ENCODE peak calls at places on chromosomes 2 and 18, in five cellular contexts. C is OCI-LY7, M is tibial nerve, A is heart right ventricle, S is adrenal gland. F is an unnamed sample.

GRCh38 chr18:63344263-63344662 is 22.7 kb downstream of the KDSR start:
- DNase-seq in M (no peak), S (no peak), C (no peak), A (no peak), F (no peak)

GRCh38 chr2:202034249-202035088 is 814 bp downstream of the FZD7 start:
- DNase-seq in S (no peak), A (no peak), C (no peak), M (no peak), F (peak; percentile 20)

GRCh38 chr2:201955231-201955630 is 78.4 kb upstream of the FZD7 start:
- DNase-seq in M (no peak), C (no peak), A (no peak), S (no peak), F (no peak)

GRCh38 chr2:39548971-39549370 is 111.9 kb upstream of the MAP4K3 start:
- DNase-seq in S (no peak), C (no peak), M (no peak), A (no peak), F (no peak)

GRCh38 chr2:13193075-13193474 is 476.3 kb downstream of the TRIB2 start:
- DNase-seq in A (no peak), M (no peak), C (peak; percentile 2), S (no peak), F (peak; percentile 67)

GRCh38 chr18:57738078-57738477 is 65.0 kb downstream of the ATP8B1 start:
- DNase-seq in S (peak; percentile 25), C (no peak), A (no peak), M (no peak), F (no peak)

GRCh38 chr18:36012891-36013290 is 40.4 kb downstream of the RMP24 start:
- DNase-seq in S (no peak), C (no peak), A (no peak), M (no peak), F (no peak)

GRCh38 chr2:159326569-159327255 is 40.2 kb upstream of the WDSUB1 start:
- DNase-seq in C (no peak), M (no peak), S (no peak), A (no peak), F (no peak)

GRCh38 chr2:29769847-29770246 is 151.5 kb downstream of the ALK start:
- DNase-seq in M (no peak), S (no peak), C (no peak), A (no peak), F (no peak)

GRCh38 chr2:144519934-144520717 is at the start of gene ZEB2:
- DNase-seq in A (peak; percentile 72), M (peak; percentile 80), S (peak; percentile 75), C (peak; percentile 81), F (peak; percentile 83)

GRCh38 chr18:48193521-48194251 is 215.5 kb downstream of the ZBTB7C start:
- DNase-seq in M (no peak), C (no peak), S (peak; percentile 84), A (peak; percentile 27), F (no peak)

GRCh38 chr18:65936678-65937077 is 185.9 kb downstream of the CDH7 start:
- DNase-seq in M (no peak), S (no peak), A (no peak), C (no peak), F (no peak)

GRCh38 chr2:177245010-177245422 is 19.5 kb downstream of the NFE2L2 start:
- DNase-seq in A (no peak), C (no peak), M (no peak), S (no peak), F (peak; percentile 49)

GRCh38 chr2:177243476-177243875 is 21.1 kb downstream of the NFE2L2 start:
- DNase-seq in C (no peak), S (no peak), M (no peak), A (no peak), F (no peak)

GRCh38 chr2:177243073-177243472 is 21.5 kb downstream of the NFE2L2 start:
- DNase-seq in M (no peak), C (no peak), S (no peak), A (no peak), F (no peak)

GRCh38 chr2:177246000-177246399 is 18.5 kb downstream of the NFE2L2 start:
- DNase-seq in A (no peak), S (no peak), C (no peak), M (no peak), F (no peak)

DNA sequence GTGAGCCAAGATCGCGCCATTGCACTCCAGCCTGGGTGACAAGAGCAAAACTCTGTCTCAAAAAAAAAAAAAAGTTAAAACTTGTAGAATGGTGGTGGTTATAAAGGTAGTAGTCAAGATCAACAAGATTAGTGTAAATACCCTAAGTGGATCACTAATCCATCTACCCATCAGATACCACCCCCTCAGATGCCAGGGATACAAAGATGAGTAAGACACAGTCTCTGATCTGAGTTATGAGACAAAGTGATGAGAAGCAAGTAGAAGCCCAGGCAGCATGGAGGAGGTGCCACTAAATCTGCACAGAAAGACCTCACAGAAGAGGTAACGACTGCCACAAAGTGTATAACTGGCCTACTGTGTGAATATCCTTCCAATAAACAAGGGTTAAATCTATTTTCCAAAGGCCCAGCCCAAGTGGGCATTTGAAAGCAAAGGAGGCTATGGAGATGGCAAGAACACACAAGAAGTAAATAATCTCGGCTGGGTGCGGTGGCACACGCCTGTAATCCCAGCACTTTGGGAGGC is 20.2 kb downstream of the NFE2L2 start:
- DNase-seq in M (no peak), A (no peak), S (no peak), C (no peak), F (no peak)
- H3K27ac ChIP-seq in M (peak overlapping the region; percentile 76), A (peak overlapping the region; percentile 90), S (peak overlapping the region; percentile 58), C (no peak overlapping the region), F (peak overlapping the region; percentile 18)

GRCh38 chr2:7027436-7027835 is 110.2 kb downstream of the RNF144A start:
- DNase-seq in C (no peak), M (no peak), S (no peak), A (no peak), F (no peak)

GRCh38 chr2:7030810-7031209 is 113.6 kb downstream of the RNF144A start:
- DNase-seq in S (no peak), A (no peak), M (no peak), C (no peak), F (no peak)

GRCh38 chr2:7027961-7028655 is 110.9 kb downstream of the RNF144A start:
- DNase-seq in A (no peak), S (no peak), M (no peak), C (no peak), F (no peak)

GRCh38 chr2:7029291-7030059 is 112.3 kb downstream of the RNF144A start:
- DNase-seq in A (peak; percentile 46), S (no peak), C (no peak), M (no peak), F (no peak)

GRCh38 chr2:7028846-7029245 is 111.6 kb downstream of the RNF144A start:
- DNase-seq in C (no peak), A (no peak), S (no peak), M (no peak), F (no peak)
- H3K27ac ChIP-seq in C (no peak overlapping the region), A (peak overlapping the region; percentile 74), S (no peak overlapping the region), M (no peak overlapping the region), F (no peak overlapping the region)

GRCh38 chr2:86223098-86223681 is 23.9 kb downstream of the MRPL35 start:
- DNase-seq in C (no peak), A (peak; percentile 73), M (no peak), S (peak; percentile 83), F (no peak)
- H3K27ac ChIP-seq in C (no peak overlapping the region), A (peak overlapping the region; percentile 77), M (no peak overlapping the region), S (no peak overlapping the region), F (no peak overlapping the region)

DNA sequence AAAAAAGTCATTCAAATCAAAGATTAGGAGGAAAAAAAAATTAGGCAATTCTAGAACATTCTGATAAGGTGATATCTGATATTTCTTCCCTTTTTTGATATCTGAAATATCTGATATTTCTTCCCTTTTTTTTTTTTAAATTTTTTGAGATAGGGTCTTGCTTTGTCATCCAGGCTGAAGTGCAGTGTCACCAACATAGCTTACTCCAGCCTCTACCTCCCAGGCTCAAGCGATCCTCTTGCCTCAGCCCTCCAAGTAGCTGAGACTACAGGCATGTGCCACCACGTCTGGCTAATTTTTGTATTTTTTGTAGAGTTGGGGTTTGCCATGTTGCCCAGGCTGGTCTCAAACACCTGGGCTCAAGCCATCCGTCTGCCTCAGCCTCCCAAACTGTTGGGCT is 33.9 kb downstream of the MEX3C start:
- DNase-seq in A (no peak), M (no peak), C (no peak), S (no peak), F (no peak)
- H3K27ac ChIP-seq in A (no peak overlapping the region), M (no peak overlapping the region), C (no peak overlapping the region), S (no peak overlapping the region), F (no peak overlapping the region)

GRCh38 chr2:232459419-232460035 is 3.6 kb downstream of the ALPI start:
- DNase-seq in M (no peak), S (no peak), A (no peak), C (no peak), F (no peak)
- H3K27ac ChIP-seq in M (no peak overlapping the region), S (no peak overlapping the region), A (no peak overlapping the region), C (no peak overlapping the region), F (no peak overlapping the region)

DNA sequence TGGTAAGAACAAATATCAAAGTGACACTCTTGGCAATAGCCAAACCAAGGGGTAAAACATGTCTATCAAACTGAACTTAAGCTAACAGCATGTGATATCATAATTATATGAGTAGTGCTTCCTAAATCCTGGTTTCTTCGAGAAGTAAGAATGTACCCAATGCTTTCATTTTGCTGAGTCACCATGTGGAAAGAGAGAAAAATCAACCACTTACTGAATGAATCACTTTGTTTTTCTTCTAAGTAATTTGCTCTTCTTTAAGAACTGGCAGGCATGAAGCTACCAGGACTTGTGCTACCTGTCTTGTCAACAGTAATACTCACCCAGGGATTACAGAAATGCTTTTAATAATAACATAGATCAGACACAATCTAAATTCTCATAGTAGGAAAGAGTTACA is 19.0 kb upstream of the DUSP19 start:
- DNase-seq in A (no peak), M (no peak), C (no peak), S (no peak), F (no peak)
- H3K27ac ChIP-seq in A (no peak overlapping the region), M (no peak overlapping the region), C (no peak overlapping the region), S (no peak overlapping the region), F (no peak overlapping the region)

DNA sequence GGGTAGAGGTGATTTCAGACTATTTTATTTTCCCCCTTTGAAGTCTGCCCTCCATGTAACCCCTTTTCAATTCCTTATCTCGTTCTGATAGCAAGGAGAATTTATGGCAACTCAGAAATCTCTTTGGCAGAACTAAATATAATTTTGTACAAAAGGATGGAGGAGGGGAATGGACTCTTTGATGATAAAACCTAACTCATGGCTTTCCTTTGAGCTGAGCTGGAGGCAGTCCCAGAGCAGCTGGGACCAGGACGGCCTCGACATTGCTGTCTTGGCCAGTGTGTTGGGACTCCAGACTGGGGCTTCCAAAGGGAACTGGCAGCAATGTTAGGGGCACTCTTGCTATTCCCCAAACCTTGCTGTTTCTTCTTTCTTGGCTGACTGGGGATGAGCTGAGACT is 47.7 kb downstream of the PAX8 start:
- DNase-seq in S (peak; percentile 81), C (no peak), M (no peak), A (no peak), F (no peak)
- H3K27ac ChIP-seq in S (peak overlapping the region; percentile 39), C (no peak overlapping the region), M (no peak overlapping the region), A (peak overlapping the region; percentile 69), F (no peak overlapping the region)

DNA sequence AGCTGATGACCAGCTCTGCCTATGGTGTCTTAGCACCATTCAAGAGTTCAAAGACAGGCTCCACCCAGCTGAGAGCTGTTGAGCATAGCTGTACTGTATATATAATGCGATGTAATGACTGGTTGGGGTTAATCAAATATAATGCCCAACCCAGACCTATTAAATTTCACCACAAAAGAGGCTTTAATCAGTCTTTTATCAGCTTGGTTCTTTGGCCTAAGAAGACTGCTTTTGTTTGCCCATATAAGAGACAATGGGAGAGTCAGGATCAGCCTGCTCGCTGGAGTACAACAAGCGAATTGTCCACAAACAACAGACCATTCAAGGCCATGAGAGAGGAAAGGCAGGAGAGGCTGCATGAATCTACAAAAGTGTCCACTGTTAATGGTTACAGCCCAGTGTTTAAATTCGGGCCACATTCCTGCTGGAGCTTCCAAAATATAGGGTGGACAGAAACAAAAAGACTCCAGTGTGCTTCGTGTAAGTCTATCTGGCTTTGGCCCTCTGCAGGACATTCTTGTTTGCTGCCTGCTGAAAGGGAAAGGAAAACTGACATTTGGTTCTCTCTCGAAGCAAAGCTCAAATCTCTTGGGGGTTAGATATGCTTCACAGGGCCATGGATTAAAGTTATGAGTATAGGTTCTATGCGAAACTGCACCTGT is 299.0 kb upstream of the FBXO11 start:
- DNase-seq in M (no peak), C (no peak), A (no peak), S (no peak), F (peak; percentile 64)
- H3K27ac ChIP-seq in M (peak overlapping the region; percentile 47), C (no peak overlapping the region), A (peak overlapping the region; percentile 53), S (no peak overlapping the region), F (no peak overlapping the region)